ENCODE peak calls at places on chromosomes 6 and 20, in nine cellular contexts. C, T, U, X, Z, D, J, V and E are unnamed samples. For H3K9me3, the result is how much of the 10 kb centered on the place peaks cover.

GRCh38 chr20:41261790-41262717 is 55.5 kb downstream of the ZHX3 start:
- DNase-seq in C (peak), T (no peak), U (no peak), X (no peak), Z (no peak), D (no peak), J (no peak), V (no peak), E (no peak)

GRCh38 chr6:2797564-2798014 is 32.4 kb downstream of the WRNIP1 start:
- DNase-seq in C (no peak), T (no peak), U (no peak), X (no peak), Z (no peak), D (no peak), J (no peak), V (no peak), E (peak)

GRCh38 chr20:51569815-51570741 is 27.6 kb upstream of the NFATC2 start:
- DNase-seq in C (no peak), T (no peak), U (no peak), X (no peak), Z (no peak), D (no peak), J (no peak), V (peak), E (no peak)

GRCh38 chr6:38100380-38100779 is 280.9 kb downstream of the ZFAND3 start:
- DNase-seq in C (no peak), T (no peak), U (no peak), X (no peak), Z (no peak), D (no peak), J (no peak), V (no peak), E (no peak)

GRCh38 chr6:36979343-36979742 is 6.7 kb downstream of the MTCH1 start:
- DNase-seq in C (peak), T (no peak), U (no peak), X (peak), Z (no peak), D (peak), J (peak), V (peak), E (peak)

GRCh38 chr6:40251609-40252008 is 317.3 kb upstream of the MOCS1 start:
- DNase-seq in C (no peak), T (no peak), U (no peak), X (no peak), Z (no peak), D (no peak), J (no peak), V (no peak), E (peak)

GRCh38 chr6:166542580-166542912 is 43.9 kb downstream of the RAMACL start:
- DNase-seq in C (peak), T (peak), U (no peak), X (no peak), Z (no peak), D (no peak), J (no peak), V (no peak), E (peak)

GRCh38 chr20:20549267-20549612 is 163.2 kb downstream of the RALGAPA2 start:
- DNase-seq in C (no peak), T (no peak), U (no peak), X (no peak), Z (no peak), D (no peak), J (no peak), V (peak), E (peak)

GRCh38 chr20:20820104-20820503 is 107.7 kb upstream of the RALGAPA2 start:
- DNase-seq in C (no peak), T (peak), U (no peak), X (no peak), Z (peak), D (peak), J (no peak), V (peak), E (peak)

GRCh38 chr20:52410182-52410647 is 218.6 kb upstream of the ZFP64 start:
- DNase-seq in C (peak), T (no peak), U (peak), X (no peak), Z (no peak), D (no peak), J (no peak), V (peak), E (peak)

GRCh38 chr6:71181565-71181964 is 107.0 kb upstream of the OGFRL1 start:
- DNase-seq in C (peak), T (peak), U (no peak), X (no peak), Z (peak), D (no peak), J (no peak), V (peak), E (no peak)

GRCh38 chr6:38477680-38478260 is 162.0 kb downstream of the BTBD9 start:
- DNase-seq in C (no peak), T (peak), U (no peak), X (no peak), Z (no peak), D (no peak), J (no peak), V (no peak), E (no peak)

GRCh38 chr20:21182832-21183563 is 57.1 kb downstream of the KIZ start:
- DNase-seq in C (peak), T (no peak), U (no peak), X (no peak), Z (no peak), D (peak), J (no peak), V (peak), E (peak)

GRCh38 chr6:2403546-2403945 is 158.1 kb upstream of the GMDS start:
- DNase-seq in C (no peak), T (no peak), U (no peak), X (no peak), Z (no peak), D (no peak), J (no peak), V (no peak), E (peak)

GRCh38 chr6:47098570-47098993 is 56.5 kb upstream of the ADGRF1 start:
- DNase-seq in C (peak), T (no peak), U (no peak), X (no peak), Z (no peak), D (no peak), J (no peak), V (peak), E (peak)

GRCh38 chr20:59483481-59483880 is 120.9 kb upstream of the PHACTR3 start:
- DNase-seq in C (no peak), T (no peak), U (no peak), X (no peak), Z (no peak), D (no peak), J (no peak), V (no peak), E (no peak)

GRCh38 chr6:66655420-66655819 is 948.4 kb upstream of the EYS start:
- DNase-seq in C (no peak), T (no peak), U (no peak), X (no peak), Z (no peak), D (no peak), J (no peak), V (no peak), E (no peak)

GRCh38 chr6:161406633-161407032 is 132.8 kb upstream of the AGPAT4 start:
- DNase-seq in C (peak), T (no peak), U (no peak), X (no peak), Z (peak), D (no peak), J (no peak), V (peak), E (no peak)

GRCh38 chr6:132893772-132894490 is 79.6 kb downstream of the RPS12 start:
- DNase-seq in C (peak), T (no peak), U (no peak), X (no peak), Z (no peak), D (no peak), J (no peak), V (no peak), E (no peak)

GRCh38 chr6:157004530-157004929 is 227.4 kb downstream of the ARID1B start:
- DNase-seq in C (no peak), T (no peak), U (no peak), X (no peak), Z (no peak), D (no peak), J (no peak), V (no peak), E (no peak)

DNA sequence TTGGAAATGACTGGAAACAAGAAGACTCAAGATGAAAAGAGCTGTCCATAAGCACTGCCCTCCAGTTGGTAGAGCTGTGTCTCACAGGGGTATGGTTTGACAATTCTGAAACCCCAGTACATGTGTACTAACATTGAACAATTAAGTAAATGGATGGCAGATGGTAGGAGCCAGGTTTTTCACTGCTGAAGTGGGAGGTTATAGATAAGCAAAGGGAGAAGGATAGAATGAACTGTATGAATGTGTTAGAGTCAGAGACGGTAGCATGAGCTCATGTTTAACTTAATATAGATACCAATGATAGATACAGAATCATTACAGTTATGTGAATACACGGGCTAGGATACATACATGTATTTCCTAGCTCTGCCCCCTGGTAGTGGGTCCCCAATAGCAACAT is 95.0 kb upstream of the SIRPA start:
- DNase-seq in C (no peak), T (no peak), U (no peak), X (no peak), Z (no peak), D (no peak), J (no peak), V (no peak), E (no peak)
- H3K9me3 ChIP-seq in C (under half), T (under half), U (under half), X (under half), Z (under half), D (under half), J (under half), V (under half), E (under half)

GRCh38 chr6:164370773-164371172 is 938.6 kb downstream of the C6orf118 start:
- DNase-seq in C (no peak), T (no peak), U (no peak), X (no peak), Z (no peak), D (no peak), J (no peak), V (peak), E (no peak)
- H3K27ac ChIP-seq in C (no peak), T (no peak), U (no peak), X (no peak), Z (no peak), D (no peak), J (no peak), V (no peak), E (no peak)

GRCh38 chr20:25055711-25056492 is 2.0 kb downstream of the ACSS1 start:
- DNase-seq in C (peak), T (no peak), U (no peak), X (peak), Z (no peak), D (peak), J (no peak), V (peak), E (peak)
- H3K4me3 ChIP-seq in C (no peak), T (no peak), U (peak), X (peak), Z (no peak), D (no peak), J (peak), V (no peak), E (peak)

GRCh38 chr20:15627501-15627903 is 945.7 kb downstream of the KIF16B start:
- DNase-seq in C (no peak), T (peak), U (no peak), X (no peak), Z (no peak), D (no peak), J (no peak), V (no peak), E (no peak)
- H3K9me3 ChIP-seq in C (under half), T (under half), U (under half), X (under half), Z (under half), D (under half), J (under half), V (under half), E (under half)

DNA sequence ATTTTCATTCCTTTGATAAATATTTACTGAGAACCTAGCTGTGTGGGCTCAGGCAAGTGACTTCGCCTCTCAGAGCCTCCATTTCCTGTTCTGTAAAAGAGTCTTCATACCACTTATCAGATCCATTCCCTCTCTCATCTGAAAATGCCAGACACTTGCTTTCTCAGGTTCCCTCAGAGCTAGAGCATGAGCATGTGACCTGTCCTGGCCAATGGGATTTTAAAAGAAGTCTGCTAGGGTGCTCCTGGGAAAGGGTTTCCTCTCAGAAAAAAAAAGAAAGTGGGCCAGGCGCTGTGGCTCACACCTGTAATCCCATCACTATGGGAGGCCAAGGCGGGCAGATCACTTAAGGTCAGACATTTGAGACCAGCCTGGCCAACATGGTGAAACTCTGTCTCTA is 5.3 kb downstream of the KCNB1 start:
- DNase-seq in C (no peak), T (peak), U (no peak), X (no peak), Z (no peak), D (no peak), J (no peak), V (no peak), E (no peak)
- H3K27ac ChIP-seq in C (no peak), T (no peak), U (no peak), X (no peak), Z (no peak), D (no peak), J (no peak), V (no peak), E (no peak)

GRCh38 chr6:33576668-33577067 is 3.4 kb downstream of the BAK1 start:
- DNase-seq in C (no peak), T (no peak), U (no peak), X (no peak), Z (no peak), D (peak), J (no peak), V (no peak), E (no peak)

GRCh38 chr6:33577718-33578117 is 2.4 kb downstream of the BAK1 start:
- DNase-seq in C (no peak), T (no peak), U (no peak), X (no peak), Z (no peak), D (no peak), J (no peak), V (no peak), E (peak)

GRCh38 chr6:33578588-33579011 is 1.5 kb downstream of the BAK1 start:
- DNase-seq in C (no peak), T (no peak), U (peak), X (no peak), Z (no peak), D (no peak), J (no peak), V (no peak), E (peak)

GRCh38 chr6:33577106-33577535 is 3.0 kb downstream of the BAK1 start:
- DNase-seq in C (no peak), T (no peak), U (no peak), X (peak), Z (no peak), D (peak), J (peak), V (no peak), E (peak)

DNA sequence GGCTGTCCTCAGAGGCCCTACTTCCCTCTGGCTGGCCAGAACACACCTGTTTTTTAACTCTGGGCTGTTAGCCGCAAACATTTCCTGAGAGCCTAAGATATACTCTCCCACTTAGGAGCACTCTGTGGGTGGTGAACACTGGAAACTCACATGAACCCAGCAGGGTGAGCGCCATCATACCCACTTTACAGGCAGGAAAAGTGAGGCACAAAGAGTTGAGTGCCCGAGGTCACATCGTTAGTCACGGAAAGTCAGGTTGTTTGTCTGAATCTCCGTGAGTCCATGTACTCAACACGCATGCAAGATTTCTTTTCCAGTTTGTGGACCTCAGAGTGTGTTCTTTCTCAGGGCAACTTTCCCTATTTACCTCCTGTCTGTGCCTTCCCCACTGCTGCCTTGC is 1.9 kb downstream of the BAK1 start:
- DNase-seq in C (no peak), T (no peak), U (no peak), X (no peak), Z (no peak), D (no peak), J (no peak), V (no peak), E (no peak)
- H3K4me3 ChIP-seq in C (no peak), T (peak), U (peak), X (no peak), Z (no peak), D (no peak), J (peak), V (no peak), E (peak)

DNA sequence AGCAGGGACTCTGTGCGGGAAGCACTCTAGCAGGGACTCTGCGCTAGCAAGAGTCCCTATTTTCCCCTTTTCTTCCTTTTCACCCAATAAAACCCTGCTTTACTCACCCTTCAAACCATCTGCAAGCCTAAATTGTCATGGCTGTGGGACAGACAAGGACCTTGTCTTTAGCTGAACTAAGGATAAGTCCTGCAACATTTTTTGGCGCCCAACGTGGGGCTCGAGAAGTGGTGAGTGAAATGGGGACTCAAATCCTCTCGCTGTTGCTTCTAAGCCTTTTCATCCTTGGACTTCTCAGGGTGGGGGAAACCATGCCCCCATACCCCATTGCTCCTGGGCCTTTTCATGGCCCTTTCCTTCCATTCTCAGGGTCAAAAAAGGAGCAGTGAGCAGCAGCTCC is 46.4 kb downstream of the IMPG1 start:
- DNase-seq in C (no peak), T (peak), U (no peak), X (no peak), Z (no peak), D (no peak), J (no peak), V (peak), E (no peak)
- H3K9me3 ChIP-seq in C (under half), T (under half), U (under half), X (under half), Z (under half), D (under half), J (under half), V (under half), E (under half)